ENCODE peak calls at places on chromosome 1, in eight cellular contexts. One of them, this sample, is unnamed.

GRCh38 chr1:4711191-4711915 is 56.9 kb downstream of the AJAP1 start:
- DNase-seq in mammary epithelial cell: no peak
- DNase-seq in DND-41: no peak
- DNase-seq in mesendoderm: no peak
- DNase-seq in PC-3: no peak
- DNase-seq in substantia nigra: no peak
- DNase-seq in body of pancreas: no peak
- DNase-seq in left ventricle myocardium inferior: no peak
- DNase-seq in this sample: no peak

GRCh38 chr1:226813671-226814591 is 56.5 kb upstream of the PSEN2 start:
- DNase-seq in mesendoderm: no peak
- DNase-seq in PC-3: no peak
- DNase-seq in mammary epithelial cell: no peak
- DNase-seq in left ventricle myocardium inferior: no peak
- DNase-seq in body of pancreas: no peak
- DNase-seq in DND-41: no peak
- DNase-seq in substantia nigra: no peak
- DNase-seq in this sample: no peak

GRCh38 chr1:212212343-212212742 is 72.9 kb upstream of the PPP2R5A start:
- DNase-seq in DND-41: no peak
- DNase-seq in left ventricle myocardium inferior: no peak
- DNase-seq in substantia nigra: no peak
- DNase-seq in body of pancreas: no peak
- DNase-seq in mesendoderm: no peak
- DNase-seq in PC-3: no peak
- DNase-seq in mammary epithelial cell: no peak
- DNase-seq in this sample: no peak

GRCh38 chr1:89894210-89894668 is 73.4 kb downstream of the LRRC8D start:
- DNase-seq in left ventricle myocardium inferior: no peak
- DNase-seq in mesendoderm: peak; percentile 20
- DNase-seq in DND-41: no peak
- DNase-seq in body of pancreas: no peak
- DNase-seq in mammary epithelial cell: peak; percentile 47
- DNase-seq in substantia nigra: no peak
- DNase-seq in PC-3: peak; percentile 76
- DNase-seq in this sample: no peak

GRCh38 chr1:21564521-21565095 is 55.4 kb downstream of the ALPL start:
- DNase-seq in left ventricle myocardium inferior: no peak
- DNase-seq in mesendoderm: no peak
- DNase-seq in substantia nigra: no peak
- DNase-seq in mammary epithelial cell: no peak
- DNase-seq in body of pancreas: no peak
- DNase-seq in DND-41: no peak
- DNase-seq in PC-3: peak; percentile 4
- DNase-seq in this sample: no peak

GRCh38 chr1:111729271-111729921 is 9.8 kb downstream of the INKA2 start:
- DNase-seq in PC-3: no peak
- DNase-seq in substantia nigra: no peak
- DNase-seq in mammary epithelial cell: no peak
- DNase-seq in left ventricle myocardium inferior: peak; percentile 70
- DNase-seq in mesendoderm: no peak
- DNase-seq in DND-41: no peak
- DNase-seq in body of pancreas: no peak
- DNase-seq in this sample: no peak

GRCh38 chr1:17648457-17649145 is 106.5 kb upstream of the ACTL8 start:
- DNase-seq in PC-3: no peak
- DNase-seq in mesendoderm: no peak
- DNase-seq in DND-41: no peak
- DNase-seq in substantia nigra: no peak
- DNase-seq in body of pancreas: peak; percentile 81
- DNase-seq in mammary epithelial cell: peak; percentile 19
- DNase-seq in left ventricle myocardium inferior: no peak
- DNase-seq in this sample: no peak

GRCh38 chr1:41282679-41283317 is 40.7 kb upstream of the SCMH1 start:
- DNase-seq in DND-41: peak; percentile 59
- DNase-seq in substantia nigra: no peak
- DNase-seq in mammary epithelial cell: peak; percentile 9
- DNase-seq in left ventricle myocardium inferior: no peak
- DNase-seq in body of pancreas: peak; percentile 45
- DNase-seq in mesendoderm: peak; percentile 40
- DNase-seq in PC-3: peak; percentile 48
- DNase-seq in this sample: no peak

GRCh38 chr1:76690784-76691183 is 176.5 kb upstream of the ST6GALNAC5 start:
- DNase-seq in left ventricle myocardium inferior: no peak
- DNase-seq in PC-3: no peak
- DNase-seq in DND-41: no peak
- DNase-seq in mammary epithelial cell: no peak
- DNase-seq in substantia nigra: no peak
- DNase-seq in body of pancreas: no peak
- DNase-seq in mesendoderm: peak; percentile 53
- DNase-seq in this sample: no peak

GRCh38 chr1:228090613-228091081 is 8.1 kb downstream of the ARF1 start:
- DNase-seq in left ventricle myocardium inferior: no peak
- DNase-seq in body of pancreas: peak; percentile 52
- DNase-seq in DND-41: no peak
- DNase-seq in mammary epithelial cell: no peak
- DNase-seq in PC-3: no peak
- DNase-seq in substantia nigra: no peak
- DNase-seq in mesendoderm: no peak
- DNase-seq in this sample: no peak

GRCh38 chr1:48233666-48234065 is 11.2 kb downstream of the SLC5A9 start:
- DNase-seq in substantia nigra: no peak
- DNase-seq in DND-41: no peak
- DNase-seq in mammary epithelial cell: no peak
- DNase-seq in body of pancreas: no peak
- DNase-seq in mesendoderm: no peak
- DNase-seq in PC-3: no peak
- DNase-seq in left ventricle myocardium inferior: no peak
- DNase-seq in this sample: no peak

GRCh38 chr1:236122176-236122575 is 20.2 kb upstream of the GPR137B start:
- DNase-seq in mesendoderm: no peak
- DNase-seq in substantia nigra: no peak
- DNase-seq in PC-3: no peak
- DNase-seq in left ventricle myocardium inferior: no peak
- DNase-seq in body of pancreas: no peak
- DNase-seq in DND-41: no peak
- DNase-seq in mammary epithelial cell: no peak
- DNase-seq in this sample: no peak

GRCh38 chr1:7572654-7573152 is 198.4 kb upstream of the VAMP3 start:
- DNase-seq in DND-41: no peak
- DNase-seq in left ventricle myocardium inferior: no peak
- DNase-seq in mammary epithelial cell: peak; percentile 31
- DNase-seq in PC-3: no peak
- DNase-seq in body of pancreas: peak; percentile 29
- DNase-seq in mesendoderm: no peak
- DNase-seq in substantia nigra: no peak
- DNase-seq in this sample: peak; percentile 3

GRCh38 chr1:27011058-27011764 is 1.4 kb downstream of the TENT5B start:
- DNase-seq in DND-41: no peak
- DNase-seq in mammary epithelial cell: peak; percentile 91
- DNase-seq in left ventricle myocardium inferior: no peak
- DNase-seq in substantia nigra: no peak
- DNase-seq in mesendoderm: peak; percentile 99
- DNase-seq in PC-3: peak; percentile 97
- DNase-seq in body of pancreas: peak; percentile 81
- DNase-seq in this sample: no peak

GRCh38 chr1:10106756-10107479 is 74.2 kb downstream of the UBE4B start:
- DNase-seq in mesendoderm: no peak
- DNase-seq in DND-41: no peak
- DNase-seq in PC-3: no peak
- DNase-seq in substantia nigra: no peak
- DNase-seq in body of pancreas: no peak
- DNase-seq in mammary epithelial cell: peak; percentile 23
- DNase-seq in left ventricle myocardium inferior: no peak
- DNase-seq in this sample: no peak

GRCh38 chr1:10107985-10108663 is 75.4 kb downstream of the UBE4B start:
- DNase-seq in mammary epithelial cell: peak; percentile 88
- DNase-seq in DND-41: no peak
- DNase-seq in substantia nigra: no peak
- DNase-seq in mesendoderm: peak; percentile 59
- DNase-seq in PC-3: peak; percentile 84
- DNase-seq in body of pancreas: no peak
- DNase-seq in left ventricle myocardium inferior: no peak
- DNase-seq in this sample: peak; percentile 31

GRCh38 chr1:10106241-10106640 is 73.5 kb downstream of the UBE4B start:
- DNase-seq in left ventricle myocardium inferior: no peak
- DNase-seq in substantia nigra: no peak
- DNase-seq in mammary epithelial cell: no peak
- DNase-seq in body of pancreas: no peak
- DNase-seq in mesendoderm: no peak
- DNase-seq in PC-3: no peak
- DNase-seq in DND-41: no peak
- DNase-seq in this sample: no peak

GRCh38 chr1:10109372-10109771 is 76.6 kb downstream of the UBE4B start:
- DNase-seq in DND-41: no peak
- DNase-seq in substantia nigra: no peak
- DNase-seq in left ventricle myocardium inferior: no peak
- DNase-seq in PC-3: no peak
- DNase-seq in body of pancreas: no peak
- DNase-seq in mesendoderm: no peak
- DNase-seq in mammary epithelial cell: no peak
- DNase-seq in this sample: no peak

DNA sequence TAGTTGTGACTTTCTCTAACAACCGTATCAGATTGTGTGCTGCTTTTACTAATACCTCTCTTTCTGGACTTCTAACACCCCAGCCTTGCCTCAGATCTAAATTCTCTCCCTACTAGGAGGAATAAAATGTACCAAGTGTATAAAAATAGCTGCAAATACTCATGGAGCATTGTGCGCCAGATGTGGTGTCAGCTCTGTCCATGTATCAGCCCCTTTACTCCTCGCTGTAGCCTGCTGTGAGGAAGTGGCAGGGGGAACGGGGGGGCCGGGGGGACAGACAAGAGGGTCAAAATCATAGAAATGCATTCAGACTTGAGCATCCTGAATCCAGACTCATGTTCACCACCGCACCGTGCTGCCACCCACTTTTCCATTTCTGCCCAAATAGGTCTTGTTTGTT is 76.2 kb downstream of the UBE4B start:
- DNase-seq in mesendoderm: no peak
- DNase-seq in PC-3: no peak
- DNase-seq in substantia nigra: no peak
- DNase-seq in left ventricle myocardium inferior: no peak
- DNase-seq in DND-41: no peak
- DNase-seq in mammary epithelial cell: no peak
- DNase-seq in body of pancreas: no peak
- DNase-seq in this sample: no peak
- H3K27ac ChIP-seq in mesendoderm: no peak overlapping the region
- H3K27ac ChIP-seq in PC-3: peak overlapping the region; percentile 28
- H3K27ac ChIP-seq in substantia nigra: peak overlapping the region; percentile 87
- H3K27ac ChIP-seq in left ventricle myocardium inferior: peak overlapping the region; percentile 85
- H3K27ac ChIP-seq in DND-41: no peak overlapping the region
- H3K27ac ChIP-seq in mammary epithelial cell: peak overlapping the region; percentile 50
- H3K27ac ChIP-seq in body of pancreas: no peak overlapping the region
- H3K27ac ChIP-seq in this sample: peak overlapping the region; percentile 42

DNA sequence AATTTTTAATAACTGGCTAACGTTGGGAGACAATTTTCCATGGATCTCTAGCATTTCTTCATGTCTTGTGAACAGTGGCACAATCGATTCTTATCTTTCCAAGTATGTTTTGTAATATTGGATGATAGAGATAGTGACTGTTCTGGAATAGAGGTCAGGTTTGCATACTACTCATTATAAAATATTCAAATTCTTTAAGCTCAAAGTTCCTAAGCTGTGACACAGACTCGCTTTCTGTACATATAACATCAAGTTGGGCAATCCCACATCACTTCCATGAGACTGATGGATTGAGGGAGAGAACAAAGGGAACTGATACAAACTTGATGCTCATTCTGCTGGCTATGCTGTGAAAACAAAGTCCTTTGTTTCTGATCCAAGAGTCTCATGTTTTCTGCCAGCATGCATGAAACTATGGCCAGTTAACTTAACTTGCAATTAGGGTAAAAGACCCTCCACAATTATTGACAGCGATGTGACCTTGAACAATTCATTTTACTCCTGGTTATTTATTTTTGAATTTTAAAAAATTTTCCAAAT is 392.4 kb downstream of the TTLL7 start:
- DNase-seq in mesendoderm: no peak
- DNase-seq in PC-3: no peak
- DNase-seq in mammary epithelial cell: no peak
- DNase-seq in left ventricle myocardium inferior: no peak
- DNase-seq in substantia nigra: no peak
- DNase-seq in DND-41: no peak
- DNase-seq in body of pancreas: no peak
- DNase-seq in this sample: no peak
- H3K27ac ChIP-seq in mesendoderm: no peak overlapping the region
- H3K27ac ChIP-seq in PC-3: no peak overlapping the region
- H3K27ac ChIP-seq in mammary epithelial cell: no peak overlapping the region
- H3K27ac ChIP-seq in left ventricle myocardium inferior: no peak overlapping the region
- H3K27ac ChIP-seq in substantia nigra: no peak overlapping the region
- H3K27ac ChIP-seq in DND-41: no peak overlapping the region
- H3K27ac ChIP-seq in body of pancreas: no peak overlapping the region
- H3K27ac ChIP-seq in this sample: no peak overlapping the region

GRCh38 chr1:44047131-44047530 is 15.9 kb upstream of the SLC6A9 start:
- DNase-seq in mesendoderm: no peak
- DNase-seq in mammary epithelial cell: no peak
- DNase-seq in DND-41: no peak
- DNase-seq in body of pancreas: no peak
- DNase-seq in PC-3: no peak
- DNase-seq in left ventricle myocardium inferior: no peak
- DNase-seq in substantia nigra: no peak
- DNase-seq in this sample: no peak
- H3K27ac ChIP-seq in mesendoderm: no peak overlapping the region
- H3K27ac ChIP-seq in mammary epithelial cell: no peak overlapping the region
- H3K27ac ChIP-seq in DND-41: no peak overlapping the region
- H3K27ac ChIP-seq in body of pancreas: no peak overlapping the region
- H3K27ac ChIP-seq in PC-3: peak overlapping the region; percentile 98
- H3K27ac ChIP-seq in left ventricle myocardium inferior: no peak overlapping the region
- H3K27ac ChIP-seq in substantia nigra: peak overlapping the region; percentile 46
- H3K27ac ChIP-seq in this sample: peak overlapping the region; percentile 76

GRCh38 chr1:116537898-116538297 is 32.9 kb downstream of the CD58 start:
- DNase-seq in mesendoderm: no peak
- DNase-seq in mammary epithelial cell: no peak
- DNase-seq in left ventricle myocardium inferior: no peak
- DNase-seq in substantia nigra: no peak
- DNase-seq in body of pancreas: no peak
- DNase-seq in PC-3: no peak
- DNase-seq in DND-41: no peak
- DNase-seq in this sample: no peak

GRCh38 chr1:116538527-116538926 is 32.3 kb downstream of the CD58 start:
- DNase-seq in body of pancreas: no peak
- DNase-seq in DND-41: no peak
- DNase-seq in PC-3: peak; percentile 78
- DNase-seq in left ventricle myocardium inferior: no peak
- DNase-seq in mammary epithelial cell: peak; percentile 86
- DNase-seq in mesendoderm: no peak
- DNase-seq in substantia nigra: no peak
- DNase-seq in this sample: peak; percentile 50

GRCh38 chr1:116540088-116540487 is 30.7 kb downstream of the CD58 start:
- DNase-seq in body of pancreas: no peak
- DNase-seq in DND-41: no peak
- DNase-seq in mammary epithelial cell: no peak
- DNase-seq in mesendoderm: no peak
- DNase-seq in left ventricle myocardium inferior: no peak
- DNase-seq in substantia nigra: no peak
- DNase-seq in PC-3: no peak
- DNase-seq in this sample: no peak

GRCh38 chr1:116534014-116534739 is 36.6 kb downstream of the CD58 start:
- DNase-seq in body of pancreas: no peak
- DNase-seq in mammary epithelial cell: no peak
- DNase-seq in DND-41: no peak
- DNase-seq in left ventricle myocardium inferior: no peak
- DNase-seq in substantia nigra: no peak
- DNase-seq in PC-3: no peak
- DNase-seq in mesendoderm: no peak
- DNase-seq in this sample: no peak

GRCh38 chr1:116537439-116537838 is 33.4 kb downstream of the CD58 start:
- DNase-seq in DND-41: no peak
- DNase-seq in PC-3: peak; percentile 92
- DNase-seq in mammary epithelial cell: peak; percentile 98
- DNase-seq in left ventricle myocardium inferior: no peak
- DNase-seq in body of pancreas: no peak
- DNase-seq in substantia nigra: no peak
- DNase-seq in mesendoderm: peak; percentile 18
- DNase-seq in this sample: peak; percentile 100
- H3K27ac ChIP-seq in DND-41: no peak overlapping the region
- H3K27ac ChIP-seq in PC-3: peak overlapping the region; percentile 91
- H3K27ac ChIP-seq in mammary epithelial cell: peak overlapping the region; percentile 69
- H3K27ac ChIP-seq in left ventricle myocardium inferior: no peak overlapping the region
- H3K27ac ChIP-seq in body of pancreas: no peak overlapping the region
- H3K27ac ChIP-seq in substantia nigra: no peak overlapping the region
- H3K27ac ChIP-seq in mesendoderm: no peak overlapping the region
- H3K27ac ChIP-seq in this sample: peak overlapping the region; percentile 93